ENCODE peak calls at places on chromosome 1, in nine cellular contexts. D is stomach, A is uterus, M is transverse colon, F is lower leg skin, Q is sigmoid colon, T is suprapubic skin, B is A549, G is NB4. C is an unnamed sample.

GRCh38 chr1:214337536-214337935 is 56.6 kb downstream of the SMYD2 start:
- DNase-seq in D (no peak), A (no peak), M (no peak), F (no peak), Q (no peak), T (no peak), B (peak; percentile 23), G (no peak), C (no peak)

GRCh38 chr1:64043976-64044375 is 159.4 kb upstream of the UBE2U start:
- DNase-seq in D (no peak), A (peak; percentile 17), M (no peak), F (no peak), Q (no peak), T (no peak), B (no peak), G (no peak), C (no peak)

GRCh38 chr1:227944931-227945890 is 2.5 kb downstream of the WNT9A start:
- DNase-seq in D (peak; percentile 55), A (no peak), M (no peak), F (no peak), Q (peak; percentile 87), T (peak; percentile 75), B (no peak), G (no peak), C (peak; percentile 81)

GRCh38 chr1:228337031-228337564 is 69.5 kb downstream of the TRIM11 start:
- DNase-seq in D (no peak), A (peak; percentile 9), M (peak; percentile 1), F (no peak), Q (peak; percentile 60), T (no peak), B (no peak), G (no peak), C (no peak)

GRCh38 chr1:94105957-94106529 is 14.9 kb downstream of the ABCA4 start:
- DNase-seq in D (no peak), A (no peak), M (no peak), F (no peak), Q (no peak), T (no peak), B (no peak), G (peak; percentile 28), C (no peak)

GRCh38 chr1:186722711-186723309 is 42.6 kb upstream of the PTGS2 start:
- DNase-seq in D (no peak), A (peak; percentile 18), M (no peak), F (no peak), Q (no peak), T (no peak), B (peak; percentile 66), G (peak; percentile 49), C (no peak)

GRCh38 chr1:213374369-213374768 is 323.3 kb downstream of the RPS6KC1 start:
- DNase-seq in D (peak; percentile 54), A (no peak), M (peak; percentile 59), F (peak; percentile 21), Q (no peak), T (no peak), B (peak; percentile 51), G (peak; percentile 58), C (peak; percentile 78)

GRCh38 chr1:1203561-1204424 is 2.6 kb downstream of the TNFRSF18 start:
- DNase-seq in D (no peak), A (no peak), M (peak; percentile 5), F (no peak), Q (no peak), T (no peak), B (no peak), G (peak; percentile 72), C (no peak)

GRCh38 chr1:46535063-46535462 is 16.4 kb downstream of the KNCN start:
- DNase-seq in D (peak; percentile 56), A (no peak), M (peak; percentile 42), F (no peak), Q (no peak), T (no peak), B (peak; percentile 57), G (peak; percentile 51), C (peak; percentile 31)

GRCh38 chr1:102172200-102172599 is 175.5 kb upstream of the OLFM3 start:
- DNase-seq in D (no peak), A (no peak), M (no peak), F (no peak), Q (no peak), T (no peak), B (no peak), G (no peak), C (no peak)

GRCh38 chr1:102178483-102178882 is 181.8 kb upstream of the OLFM3 start:
- DNase-seq in D (no peak), A (no peak), M (no peak), F (no peak), Q (no peak), T (no peak), B (no peak), G (no peak), C (no peak)

DNA sequence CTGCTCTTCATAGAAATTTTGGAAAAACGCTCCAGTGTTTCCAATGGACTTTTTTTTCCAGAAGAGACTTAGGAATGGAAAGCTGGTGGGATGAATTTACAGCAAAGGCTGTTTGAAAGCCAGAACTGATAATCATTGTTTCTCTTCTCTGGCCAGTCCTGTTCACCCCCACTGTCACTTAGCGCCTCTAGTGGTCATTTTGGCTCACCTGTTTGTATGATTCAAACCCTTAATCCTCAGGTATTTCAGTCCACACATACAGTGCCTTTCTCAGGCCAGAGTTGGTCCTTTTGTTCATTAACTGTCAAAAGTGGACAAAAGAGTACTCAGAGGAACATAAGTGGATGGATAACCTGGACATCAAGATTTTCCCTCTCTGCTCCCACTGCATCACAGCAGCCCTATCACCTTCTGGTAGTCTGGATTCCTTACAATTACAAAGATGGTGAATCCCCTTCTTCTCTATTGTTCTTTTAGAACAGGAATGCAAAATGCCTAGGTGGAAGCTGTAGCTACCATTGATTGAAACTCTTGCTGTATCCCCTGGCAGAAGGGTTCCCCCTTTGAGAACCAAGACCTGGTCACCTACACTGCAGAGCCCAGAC is 177.6 kb upstream of the OLFM3 start:
- DNase-seq in D (no peak), A (no peak), M (peak; percentile 11), F (no peak), Q (no peak), T (no peak), B (peak; percentile 4), G (peak; percentile 16), C (peak; percentile 5)
- TF ChIP-seq CTCF in D (no peak), A (no peak), M (peak; percentile 37), F (no peak), Q (no peak), T (no peak), B (no peak), G (peak; percentile 67), C (peak; percentile 24)

DNA sequence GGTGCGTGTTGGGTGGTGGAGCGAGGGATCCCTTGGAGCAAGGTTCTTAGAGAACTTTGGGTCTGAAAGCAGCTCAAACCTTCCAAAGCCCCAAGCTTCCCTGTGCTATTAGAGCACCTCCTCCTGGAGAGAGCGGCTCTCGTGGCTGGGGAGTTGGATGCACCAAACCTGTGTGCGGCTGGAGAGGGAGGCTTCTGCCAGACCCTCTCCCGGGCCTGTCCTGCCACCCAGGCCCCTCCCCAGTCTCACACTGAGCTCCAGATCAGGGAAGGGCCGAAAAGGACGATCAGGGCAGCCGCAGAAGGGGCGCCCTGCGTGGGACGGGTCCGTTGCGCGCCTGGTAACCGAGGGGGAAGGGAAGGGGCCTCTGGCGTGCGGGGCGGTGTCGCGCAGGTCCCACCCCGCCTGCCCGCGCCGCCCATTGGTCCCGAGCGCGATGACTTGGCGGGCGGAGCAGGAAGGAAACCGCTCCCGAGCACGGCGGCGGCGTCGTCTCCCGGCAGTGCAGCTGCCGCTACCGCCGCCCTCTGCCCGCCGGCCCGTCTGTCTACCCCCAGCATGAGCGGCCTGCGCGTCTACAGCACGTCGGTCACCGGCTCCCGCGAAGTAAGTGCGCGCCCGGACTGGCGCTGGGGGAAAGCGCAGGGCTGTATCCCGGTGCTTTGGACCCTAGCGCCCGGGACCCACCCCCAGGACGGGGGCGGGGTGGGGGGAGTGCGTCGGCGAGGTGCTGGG is at the start of gene SH3BGRL3:
- DNase-seq in D (peak; percentile 93), A (peak; percentile 83), M (peak; percentile 93), F (peak; percentile 85), Q (peak; percentile 94), T (peak; percentile 96), B (peak; percentile 75), G (peak; percentile 92), C (peak; percentile 88)
- TF ChIP-seq POLR2A in D (peak; percentile 73), A (peak; percentile 87), M (peak; percentile 99), F (peak; percentile 48), Q (peak; percentile 70), T (peak; percentile 67), B (peak; percentile 77), G (peak; percentile 37), C (peak; percentile 89)

GRCh38 chr1:223549740-223550139 is 115.8 kb downstream of the CAPN8 start:
- DNase-seq in D (no peak), A (no peak), M (no peak), F (no peak), Q (no peak), T (no peak), B (no peak), G (no peak), C (no peak)
- TF ChIP-seq CTCF in D (no peak), A (no peak), M (no peak), F (no peak), Q (no peak), T (no peak), B (no peak), G (no peak), C (no peak)

GRCh38 chr1:91499346-91499745 is 1.3 kb upstream of the CDC7 start:
- DNase-seq in D (no peak), A (no peak), M (no peak), F (no peak), Q (no peak), T (no peak), B (no peak), G (peak; percentile 6), C (no peak)

GRCh38 chr1:91499904-91500755 is 521 bp upstream of the CDC7 start:
- DNase-seq in D (no peak), A (no peak), M (no peak), F (no peak), Q (no peak), T (no peak), B (no peak), G (peak; percentile 88), C (no peak)

GRCh38 chr1:91501527-91501859 is 842 bp downstream of the CDC7 start:
- DNase-seq in D (no peak), A (no peak), M (no peak), F (no peak), Q (no peak), T (no peak), B (no peak), G (no peak), C (no peak)

GRCh38 chr1:91502138-91502881 is 1.7 kb downstream of the CDC7 start:
- DNase-seq in D (no peak), A (no peak), M (no peak), F (no peak), Q (no peak), T (no peak), B (no peak), G (no peak), C (no peak)

DNA sequence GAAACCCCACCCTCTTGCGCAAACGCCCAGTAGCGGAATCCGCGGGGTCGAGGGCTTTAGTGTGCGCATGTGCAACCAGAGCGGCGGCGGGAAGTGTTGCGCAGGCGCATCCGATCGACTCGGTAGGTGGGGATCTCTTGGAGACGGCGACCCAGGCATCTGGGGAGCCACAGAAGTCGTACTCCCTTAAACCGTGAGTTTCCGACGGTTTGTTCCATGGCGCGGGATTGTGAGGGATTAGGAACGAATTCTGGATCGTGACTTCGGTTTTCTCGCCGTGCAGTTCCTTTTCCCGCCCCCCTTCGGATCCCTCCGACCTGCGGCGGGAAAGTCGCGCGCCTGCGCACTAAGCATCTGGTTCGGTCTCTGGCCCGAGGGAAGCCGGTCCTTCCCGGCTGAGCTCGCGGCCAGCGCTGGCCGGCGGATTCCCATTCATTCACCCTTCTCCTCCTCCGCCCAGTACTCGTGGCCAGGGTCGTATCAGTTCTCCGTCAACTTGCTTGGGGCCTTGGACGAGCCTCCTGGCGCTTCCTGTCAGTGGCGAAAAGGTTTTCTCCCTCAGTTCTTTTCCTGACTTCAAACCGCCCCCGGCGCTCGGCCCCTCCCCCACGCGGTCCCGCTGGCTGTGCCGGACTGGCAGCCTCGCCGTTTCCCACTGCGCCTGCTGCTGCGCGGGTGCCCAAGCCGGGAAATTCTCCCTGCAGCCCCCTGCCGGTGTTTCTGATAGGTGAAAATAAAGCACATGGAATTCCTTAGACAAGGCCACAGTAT is at the start of gene CDC7:
- DNase-seq in D (peak; percentile 83), A (peak; percentile 93), M (peak; percentile 91), F (peak; percentile 84), Q (peak; percentile 97), T (peak; percentile 95), B (peak; percentile 89), G (peak; percentile 94), C (peak; percentile 90)
- TF ChIP-seq POLR2A in D (no peak), A (no peak), M (no peak), F (no peak), Q (no peak), T (no peak), B (peak; percentile 64), G (peak; percentile 76), C (peak; percentile 23)

C was measured in thyroid gland.